ENCODE peak calls at places on chromosome 9, in four cellular contexts. X, Z, W and C are unnamed samples.

GRCh38 chr9:79360387-79361347 is 211.1 kb upstream of the TLE4 start:
- DNase-seq in X (no peak), Z (no peak), W (no peak), C (no peak)

GRCh38 chr9:112047538-112048066 is 127.5 kb downstream of the SUSD1 start:
- DNase-seq in X (no peak), Z (no peak), W (no peak), C (no peak)

GRCh38 chr9:112245126-112245525 is 70.0 kb upstream of the SUSD1 start:
- DNase-seq in X (no peak), Z (no peak), W (no peak), C (no peak)

GRCh38 chr9:127450831-127451680 is at the start of the genes LRSAM1 and RPL12:
- DNase-seq in X (peak), Z (peak), W (peak), C (peak)

GRCh38 chr9:70534471-70534870 is 120.0 kb upstream of the KLF9 start:
- DNase-seq in X (no peak), Z (no peak), W (no peak), C (no peak)

GRCh38 chr9:113164536-113165300 is 13.9 kb downstream of the SLC31A2 start:
- DNase-seq in X (no peak), Z (peak), W (peak), C (no peak)

GRCh38 chr9:128702949-128703615 is 779 bp downstream of the PKN3 start:
- DNase-seq in X (peak), Z (peak), W (no peak), C (no peak)

GRCh38 chr9:127838375-127839078 is 15.9 kb downstream of the ENG start:
- DNase-seq in X (peak), Z (peak), W (peak), C (peak)

GRCh38 chr9:79807966-79808365 is 236.2 kb downstream of the TLE4 start:
- DNase-seq in X (no peak), Z (no peak), W (no peak), C (no peak)

GRCh38 chr9:86679979-86680378 is 267.3 kb downstream of the GAS1 start:
- DNase-seq in X (no peak), Z (no peak), W (no peak), C (no peak)

GRCh38 chr9:33211695-33212393 is 28.1 kb upstream of the SPINK4 start:
- DNase-seq in X (peak), Z (no peak), W (no peak), C (no peak)

GRCh38 chr9:107513464-107514092 is 24.0 kb upstream of the KLF4 start:
- DNase-seq in X (no peak), Z (no peak), W (no peak), C (no peak)

GRCh38 chr9:122091682-122092592 is 1.2 kb downstream of the TTLL11 start:
- DNase-seq in X (no peak), Z (no peak), W (no peak), C (no peak)

GRCh38 chr9:113808391-113809191 is 67.5 kb upstream of the ZNF618 start:
- DNase-seq in X (no peak), Z (peak), W (peak), C (no peak)

GRCh38 chr9:135763716-135764446 is 61.9 kb downstream of the KCNT1 start:
- DNase-seq in X (no peak), Z (no peak), W (no peak), C (no peak)

GRCh38 chr9:94096819-94097577 is 12.7 kb downstream of the PTPDC1 start:
- DNase-seq in X (no peak), Z (no peak), W (no peak), C (no peak)

GRCh38 chr9:117413346-117414219 is 1.3 kb downstream of the ASTN2 start:
- DNase-seq in X (no peak), Z (peak), W (no peak), C (no peak)

GRCh38 chr9:34515959-34516358 is 6.8 kb downstream of the ENHO start:
- DNase-seq in X (no peak), Z (no peak), W (no peak), C (peak)

GRCh38 chr9:18665947-18666346 is 192.0 kb downstream of the ADAMTSL1 start:
- DNase-seq in X (no peak), Z (no peak), W (no peak), C (no peak)